ENCODE peak calls at places on chromosome 6, in four cellular contexts. D is activated CD8-positive, alpha-beta memory T cell treated with anti-CD3 and anti-CD28 coated beads, Interleukin-2, amount 50 U/mL, for 4 hours; Q is bronchial epithelial cell; V is ovary. E is an unnamed sample.

GRCh38 chr6:168265394-168265793 is 54.2 kb downstream of the DACT2 start:
- DNase-seq in V (no peak), D (no peak), Q (no peak), E (no peak)

GRCh38 chr6:99602519-99603420 is 3.9 kb upstream of the PRDM13 start:
- DNase-seq in Q (no peak), V (no peak), D (no peak), E (no peak)

GRCh38 chr6:50925548-50925947 is 106.9 kb downstream of the TFAP2B start:
- DNase-seq in V (no peak), Q (peak; percentile 2), D (no peak), E (no peak)

GRCh38 chr6:152161501-152161900 is 354.0 kb downstream of the ESR1 start:
- DNase-seq in V (no peak), D (no peak), Q (peak; percentile 46), E (peak; percentile 16)

GRCh38 chr6:122789078-122789861 is at the start of gene SMPDL3A:
- DNase-seq in Q (peak; percentile 52), D (no peak), V (peak; percentile 74), E (peak; percentile 72)

GRCh38 chr6:134413241-134413643 is 95.3 kb upstream of the SGK1 start:
- DNase-seq in Q (no peak), D (no peak), V (no peak), E (no peak)

GRCh38 chr6:73642530-73642929 is 11.3 kb downstream of the SLC17A5 start:
- DNase-seq in V (no peak), Q (no peak), D (no peak), E (no peak)

GRCh38 chr6:150977276-150977675 is 111.8 kb downstream of the MTHFD1L start:
- DNase-seq in V (no peak), Q (no peak), D (no peak), E (no peak)

GRCh38 chr6:4732691-4733315 is 43.4 kb upstream of the CDYL start:
- DNase-seq in V (peak; percentile 40), D (no peak), Q (peak; percentile 96), E (peak; percentile 93)

GRCh38 chr6:127938701-127939100 is 37.8 kb upstream of the THEMIS start:
- DNase-seq in Q (peak; percentile 60), D (no peak), V (no peak), E (peak; percentile 71)